ENCODE peak calls at places on chromosome 3, in eight cellular contexts. A is aorta; P is AG09309; I is pancreas; O is endodermal cell; V is trophoblast cell; B is effector memory CD4-positive, alpha-beta T cell; S is uterus. M is an unnamed sample.

GRCh38 chr3:52188586-52189404 is 9.2 kb upstream of the ALAS1 start:
- DNase-seq in B (no peak), S (no peak), A (no peak), V (peak), P (no peak), O (no peak), I (no peak), M (no peak)

GRCh38 chr3:21506061-21506460 is 244.9 kb downstream of the ZNF385D start:
- DNase-seq in O (no peak), V (no peak), S (no peak), A (no peak), P (no peak), I (no peak), B (no peak), M (peak)

GRCh38 chr3:143331336-143331735 is 211.8 kb downstream of the CHST2 start:
- DNase-seq in I (no peak), O (no peak), B (no peak), V (no peak), S (no peak), A (no peak), P (no peak), M (peak)

GRCh38 chr3:106120334-106120733 is 251.5 kb upstream of the CBLB start:
- DNase-seq in A (no peak), I (no peak), P (no peak), S (no peak), V (no peak), O (no peak), B (no peak), M (peak)

GRCh38 chr3:88542916-88543315 is 393.2 kb downstream of the C3orf38 start:
- DNase-seq in A (no peak), P (no peak), S (no peak), I (no peak), O (no peak), B (no peak), V (no peak), M (no peak)

GRCh38 chr3:126903521-126903920 is 79.4 kb upstream of the PLXNA1 start:
- DNase-seq in P (no peak), A (no peak), V (no peak), I (no peak), O (no peak), B (no peak), S (no peak), M (no peak)

GRCh38 chr3:70358978-70359580 is 46.6 kb upstream of the MDFIC2 start:
- DNase-seq in O (peak), A (no peak), V (peak), P (peak), S (no peak), I (peak), B (no peak), M (peak)

GRCh38 chr3:129016725-129017530 is 15.8 kb downstream of the EFCC1 start:
- DNase-seq in B (no peak), A (no peak), I (no peak), S (no peak), O (no peak), P (no peak), V (no peak), M (no peak)

GRCh38 chr3:3305087-3305486 is 125.6 kb upstream of the CRBN start:
- DNase-seq in P (no peak), B (no peak), V (no peak), S (no peak), A (no peak), O (no peak), I (no peak), M (no peak)

GRCh38 chr3:187798126-187798525 is 52.9 kb upstream of the BCL6 start:
- DNase-seq in O (no peak), B (no peak), I (no peak), A (no peak), V (no peak), S (no peak), P (no peak), M (no peak)

GRCh38 chr3:136899622-136900158 is 37.7 kb downstream of the NCK1 start:
- DNase-seq in A (no peak), P (no peak), V (peak), S (no peak), O (no peak), B (no peak), I (no peak), M (no peak)

GRCh38 chr3:7285502-7285901 is 424.6 kb downstream of the GRM7 start:
- DNase-seq in A (no peak), B (no peak), O (peak), P (no peak), S (no peak), I (no peak), V (no peak), M (peak)

GRCh38 chr3:7290062-7290825 is 429.3 kb downstream of the GRM7 start:
- DNase-seq in V (peak), A (no peak), O (no peak), I (no peak), P (no peak), B (no peak), S (no peak), M (peak)

GRCh38 chr3:7289113-7289512 is 428.2 kb downstream of the GRM7 start:
- DNase-seq in S (no peak), I (no peak), V (no peak), O (no peak), P (no peak), B (no peak), A (no peak), M (peak)

GRCh38 chr3:7292362-7292761 is 431.4 kb downstream of the GRM7 start:
- DNase-seq in O (no peak), A (no peak), I (no peak), S (no peak), V (no peak), P (no peak), B (no peak), M (no peak)

GRCh38 chr3:7288133-7288532 is 427.2 kb downstream of the GRM7 start:
- DNase-seq in A (no peak), B (no peak), O (no peak), I (no peak), P (no peak), S (no peak), V (no peak), M (no peak)
- H3K4me3 ChIP-seq in A (no peak), B (no peak), O (no peak), I (no peak), P (no peak), S (no peak), V (no peak), M (no peak)

GRCh38 chr3:190318666-190319065 is 3.6 kb downstream of the CLDN1 start:
- DNase-seq in S (no peak), V (no peak), I (no peak), P (no peak), O (no peak), B (no peak), A (no peak), M (no peak)
- H3K4me3 ChIP-seq in S (no peak), V (no peak), I (no peak), P (no peak), O (peak), B (no peak), A (no peak), M (no peak)

GRCh38 chr3:12797892-12798558 is 1.5 kb downstream of the CAND2 start:
- DNase-seq in S (no peak), O (peak), I (no peak), P (no peak), B (no peak), V (no peak), A (no peak), M (no peak)
- H3K4me3 ChIP-seq in S (no peak), O (no peak), I (no peak), P (no peak), B (no peak), V (no peak), A (no peak), M (no peak)

GRCh38 chr3:64928683-64929082 is 240.9 kb upstream of the ADAMTS9 start:
- DNase-seq in O (no peak), P (no peak), I (no peak), S (no peak), B (no peak), V (no peak), A (no peak), M (no peak)
- H3K4me3 ChIP-seq in O (no peak), P (no peak), I (no peak), S (no peak), B (no peak), V (no peak), A (no peak), M (no peak)

DNA sequence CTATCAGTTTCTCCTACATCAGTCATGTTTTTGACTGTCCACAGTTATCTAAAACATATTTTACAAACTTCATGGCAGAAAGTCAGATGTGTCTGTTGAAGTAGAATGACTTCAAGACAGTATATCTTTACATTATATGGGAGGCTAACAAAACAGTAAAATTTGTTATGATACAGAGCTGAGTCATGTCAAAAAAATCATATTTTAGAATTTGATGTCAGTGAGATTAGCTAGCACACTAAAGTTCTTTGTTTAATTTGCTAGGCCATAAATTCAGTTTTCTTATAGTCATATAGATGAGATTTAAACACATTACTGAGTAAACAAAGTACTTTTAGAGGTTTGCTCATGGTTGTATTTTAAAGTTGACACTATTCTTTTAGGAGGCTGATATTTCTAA is 80.3 kb upstream of the IGSF10 start:
- DNase-seq in A (no peak), O (no peak), P (no peak), I (no peak), V (no peak), B (no peak), S (no peak), M (no peak)
- H3K4me3 ChIP-seq in A (no peak), O (no peak), P (no peak), I (no peak), V (no peak), B (no peak), S (no peak), M (no peak)

M was measured in cardiac fibroblast.